ENCODE peak calls at places on chromosome 21, in eight cellular contexts. S is Peyer's patch; K is spleen; T is kidney; A is fibroblast of lung; C is PC-3; Q is CD8-positive, alpha-beta T cell; U is endodermal cell. P is an unnamed sample.

GRCh38 chr21:38807987-38808386 is 2.3 kb downstream of the ETS2 start:
- DNase-seq in S (no peak), K (no peak), T (no peak), A (peak; percentile 54), C (no peak), Q (no peak), U (no peak), P (no peak)

GRCh38 chr21:25911730-25912401 is 177.1 kb downstream of the GABPA start:
- DNase-seq in S (peak; percentile 56), K (no peak), T (no peak), A (no peak), C (no peak), Q (no peak), U (no peak), P (peak; percentile 48)

GRCh38 chr21:18249542-18250152 is 5.0 kb downstream of the CHODL start:
- DNase-seq in S (no peak), K (no peak), T (no peak), A (no peak), C (peak; percentile 13), Q (no peak), U (peak; percentile 53), P (no peak)

GRCh38 chr21:28541371-28542112 is 451.1 kb downstream of the LTN1 start:
- DNase-seq in S (no peak), K (no peak), T (no peak), A (peak; percentile 30), C (no peak), Q (no peak), U (no peak), P (no peak)

GRCh38 chr21:38930838-38931237 is 125.1 kb downstream of the ETS2 start:
- DNase-seq in S (peak; percentile 58), K (no peak), T (no peak), A (peak; percentile 92), C (no peak), Q (no peak), U (no peak), P (no peak)

GRCh38 chr21:39141502-39141901 is 41.7 kb downstream of the PSMG1 start:
- DNase-seq in S (no peak), K (no peak), T (no peak), A (peak; percentile 54), C (no peak), Q (no peak), U (no peak), P (no peak)

GRCh38 chr21:24939288-24939687 is 668.0 kb downstream of the MRPL39 start:
- DNase-seq in S (no peak), K (no peak), T (no peak), A (no peak), C (no peak), Q (no peak), U (no peak), P (no peak)

GRCh38 chr21:37594472-37594951 is 227.9 kb downstream of the DYRK1A start:
- DNase-seq in S (no peak), K (no peak), T (no peak), A (no peak), C (no peak), Q (no peak), U (no peak), P (no peak)

GRCh38 chr21:39867198-39867650 is at the start of gene PCP4:
- DNase-seq in S (peak; percentile 73), K (no peak), T (no peak), A (peak; percentile 9), C (peak; percentile 74), Q (no peak), U (peak; percentile 96), P (peak; percentile 44)

GRCh38 chr21:32545948-32546441 is 39.3 kb downstream of the TCP10L start:
- DNase-seq in S (no peak), K (no peak), T (no peak), A (no peak), C (peak; percentile 53), Q (no peak), U (no peak), P (no peak)

GRCh38 chr21:15309721-15310120 is 244.9 kb upstream of the NRIP1 start:
- DNase-seq in S (no peak), K (no peak), T (no peak), A (no peak), C (no peak), Q (no peak), U (no peak), P (no peak)

GRCh38 chr21:37268186-37268503 is 1.0 kb upstream of the VPS26C start:
- DNase-seq in S (no peak), K (no peak), T (no peak), A (no peak), C (no peak), Q (no peak), U (no peak), P (no peak)

GRCh38 chr21:29487154-29487553 is 188.4 kb downstream of the BACH1 start:
- DNase-seq in S (no peak), K (no peak), T (no peak), A (no peak), C (no peak), Q (no peak), U (no peak), P (no peak)

GRCh38 chr21:16196521-16197208 is 466.9 kb downstream of the USP25 start:
- DNase-seq in S (no peak), K (no peak), T (no peak), A (peak; percentile 36), C (no peak), Q (no peak), U (no peak), P (no peak)

GRCh38 chr21:16279658-16280581 is 550.1 kb downstream of the USP25 start:
- DNase-seq in S (no peak), K (no peak), T (peak; percentile 37), A (peak; percentile 55), C (no peak), Q (no peak), U (peak; percentile 61), P (no peak)

GRCh38 chr21:33657124-33657842 is 15.0 kb downstream of the ITSN1 start:
- DNase-seq in S (no peak), K (no peak), T (no peak), A (peak; percentile 25), C (no peak), Q (no peak), U (peak; percentile 24), P (no peak)

GRCh38 chr21:33885158-33885514 is 30.5 kb downstream of the ATP5PO start:
- DNase-seq in S (no peak), K (no peak), T (no peak), A (no peak), C (no peak), Q (no peak), U (no peak), P (no peak)

GRCh38 chr21:33578959-33579542 is 9.4 kb downstream of the DONSON start:
- DNase-seq in S (no peak), K (no peak), T (no peak), A (peak; percentile 33), C (peak; percentile 30), Q (no peak), U (no peak), P (no peak)

GRCh38 chr21:29477941-29478340 is 179.2 kb downstream of the BACH1 start:
- DNase-seq in S (no peak), K (no peak), T (no peak), A (peak; percentile 82), C (peak; percentile 29), Q (no peak), U (no peak), P (no peak)

GRCh38 chr21:42455196-42455595 is 40.8 kb downstream of the RSPH1 start:
- DNase-seq in S (peak; percentile 42), K (peak; percentile 71), T (no peak), A (no peak), C (no peak), Q (no peak), U (no peak), P (no peak)
- H3K27ac ChIP-seq in S (peak overlapping the region; percentile 94), K (no peak overlapping the region), T (no peak overlapping the region), A (no peak overlapping the region), C (no peak overlapping the region), Q (no peak overlapping the region), U (no peak overlapping the region), P (no peak overlapping the region)

GRCh38 chr21:36183144-36183795 is 26.6 kb downstream of the DOP1B start:
- DNase-seq in S (no peak), K (peak; percentile 54), T (peak; percentile 17), A (no peak), C (no peak), Q (no peak), U (no peak), P (no peak)

GRCh38 chr21:36178349-36178748 is 21.7 kb downstream of the DOP1B start:
- DNase-seq in S (no peak), K (no peak), T (no peak), A (no peak), C (no peak), Q (no peak), U (no peak), P (no peak)

GRCh38 chr21:36175771-36176565 is 19.3 kb downstream of the DOP1B start:
- DNase-seq in S (no peak), K (no peak), T (no peak), A (no peak), C (no peak), Q (no peak), U (no peak), P (no peak)

GRCh38 chr21:36180963-36181362 is 24.3 kb downstream of the DOP1B start:
- DNase-seq in S (no peak), K (no peak), T (no peak), A (no peak), C (no peak), Q (no peak), U (no peak), P (no peak)

GRCh38 chr21:36179145-36179544 is 22.5 kb downstream of the DOP1B start:
- DNase-seq in S (no peak), K (no peak), T (no peak), A (peak; percentile 30), C (no peak), Q (no peak), U (no peak), P (no peak)
- H3K27ac ChIP-seq in S (no peak overlapping the region), K (no peak overlapping the region), T (no peak overlapping the region), A (no peak overlapping the region), C (no peak overlapping the region), Q (no peak overlapping the region), U (no peak overlapping the region), P (no peak overlapping the region)

GRCh38 chr21:44438531-44439210 is 16.6 kb upstream of the LRRC3 start:
- DNase-seq in S (no peak), K (peak; percentile 59), T (peak; percentile 36), A (no peak), C (no peak), Q (no peak), U (no peak), P (no peak)
- H3K27ac ChIP-seq in S (no peak overlapping the region), K (no peak overlapping the region), T (no peak overlapping the region), A (no peak overlapping the region), C (no peak overlapping the region), Q (no peak overlapping the region), U (no peak overlapping the region), P (no peak overlapping the region)

DNA sequence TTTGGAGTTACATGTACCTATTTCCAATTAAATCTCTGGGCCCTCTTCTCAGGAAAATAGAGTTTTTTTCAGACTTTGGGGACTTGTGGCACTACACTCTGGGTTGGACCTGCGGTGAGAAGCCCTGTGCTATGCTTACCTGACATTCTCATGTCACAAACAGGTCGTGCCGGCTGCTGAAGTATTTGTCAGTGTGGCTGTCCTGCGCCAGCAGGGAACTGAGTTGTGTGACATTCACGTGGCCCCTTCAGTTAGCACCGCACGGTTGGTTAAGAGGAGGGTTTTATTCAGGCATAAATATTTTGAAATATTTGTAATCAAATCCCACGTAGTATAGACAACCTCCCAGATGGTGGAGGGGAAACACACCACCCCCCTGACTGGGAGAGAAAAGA is 6.3 kb upstream of the COL6A2 start:
- DNase-seq in S (no peak), K (no peak), T (no peak), A (no peak), C (no peak), Q (no peak), U (no peak), P (no peak)
- H3K27ac ChIP-seq in S (peak overlapping the region; percentile 79), K (peak overlapping the region; percentile 46), T (no peak overlapping the region), A (peak overlapping the region; percentile 91), C (no peak overlapping the region), Q (no peak overlapping the region), U (no peak overlapping the region), P (no peak overlapping the region)

GRCh38 chr21:34889537-34890257 is 159.4 kb downstream of the RUNX1 start:
- DNase-seq in S (peak; percentile 89), K (peak; percentile 97), T (peak; percentile 93), A (peak; percentile 80), C (peak; percentile 85), Q (peak; percentile 46), U (peak; percentile 87), P (peak; percentile 62)
- H3K27ac ChIP-seq in S (peak overlapping the region; percentile 91), K (peak overlapping the region; percentile 96), T (peak overlapping the region; percentile 80), A (peak overlapping the region; percentile 92), C (peak overlapping the region; percentile 90), Q (peak overlapping the region; percentile 58), U (no peak overlapping the region), P (no peak overlapping the region)